ENCODE peak calls at places on chromosomes 13 and 19, in nine cellular contexts. I is NCI-H2171 treated with DMSO at 0.1 percent for 48 hours; V is stimulated activated CD4-positive, alpha-beta T cell treated with anti-CD3 and anti-CD28 coated beads, Interleukin-4, amount 100 ng/mL, for 48 hours; C is heart right ventricle; W is activated T-helper 9 cell treated with anti-CD3 and anti-CD28 coated beads, Interleukin-2, amount 50 U/mL, for 16 hours; P is T47D; R is amygdala; Q is upper lobe of left lung; K is NCI-H345. N is an unnamed sample.

GRCh38 chr13:59774511-59774911 is 389.2 kb downstream of the DIAPH3 start:
- DNase-seq in I (peak; percentile 27), V (no peak), C (no peak), W (no peak), P (no peak), R (no peak), Q (no peak), K (no peak), N (no peak)

GRCh38 chr13:110644892-110645521 is 29.7 kb downstream of the NAXD start:
- DNase-seq in I (peak; percentile 86), V (peak; percentile 25), C (peak; percentile 57), W (no peak), P (peak; percentile 26), R (peak; percentile 48), Q (peak; percentile 68), K (peak; percentile 37), N (peak; percentile 82)

GRCh38 chr13:111431241-111431640 is 110.8 kb downstream of the TEX29 start:
- DNase-seq in I (peak; percentile 26), V (no peak), C (no peak), W (no peak), P (no peak), R (no peak), Q (no peak), K (peak; percentile 75), N (no peak)

GRCh38 chr19:2613507-2614295 is 88.8 kb downstream of the GNG7 start:
- DNase-seq in I (peak; percentile 33), V (no peak), C (peak; percentile 53), W (peak; percentile 50), P (peak; percentile 48), R (no peak), Q (peak; percentile 72), K (peak; percentile 25), N (no peak)

GRCh38 chr19:11205939-11206570 is 8.7 kb upstream of the KANK2 start:
- DNase-seq in I (no peak), V (no peak), C (no peak), W (no peak), P (no peak), R (no peak), Q (no peak), K (no peak), N (no peak)

GRCh38 chr13:77036294-77036693 is 9.3 kb upstream of the FBXL3 start:
- DNase-seq in I (no peak), V (no peak), C (no peak), W (no peak), P (no peak), R (no peak), Q (no peak), K (no peak), N (no peak)

GRCh38 chr19:18966304-18966703 is 25.3 kb upstream of the HOMER3 start:
- DNase-seq in I (peak; percentile 30), V (no peak), C (no peak), W (no peak), P (peak; percentile 74), R (no peak), Q (no peak), K (no peak), N (no peak)

GRCh38 chr19:16315825-16316505 is 8.7 kb upstream of the KLF2 start:
- DNase-seq in I (no peak), V (no peak), C (peak; percentile 30), W (no peak), P (no peak), R (no peak), Q (peak; percentile 51), K (no peak), N (no peak)

GRCh38 chr19:18596752-18597157 is 8.2 kb downstream of the REX1BD start:
- DNase-seq in I (no peak), V (no peak), C (peak; percentile 60), W (no peak), P (peak; percentile 87), R (no peak), Q (peak; percentile 51), K (no peak), N (no peak)

GRCh38 chr13:73880365-73880764 is 253.8 kb downstream of the KLF12 start:
- DNase-seq in I (peak; percentile 51), V (no peak), C (no peak), W (no peak), P (no peak), R (no peak), Q (no peak), K (no peak), N (no peak)

GRCh38 chr19:41014643-41015042 is 23.6 kb downstream of the CYP2B6 start:
- DNase-seq in I (no peak), V (no peak), C (no peak), W (no peak), P (no peak), R (no peak), Q (no peak), K (no peak), N (no peak)

GRCh38 chr13:51246411-51247298 is 24.5 kb downstream of the FAM124A start:
- DNase-seq in I (peak; percentile 54), V (no peak), C (peak; percentile 66), W (no peak), P (peak; percentile 30), R (peak; percentile 79), Q (no peak), K (peak; percentile 73), N (peak; percentile 28)

GRCh38 chr19:47369923-47370625 is 21.0 kb downstream of the DHX34 start:
- DNase-seq in I (no peak), V (no peak), C (no peak), W (no peak), P (no peak), R (peak; percentile 27), Q (peak; percentile 78), K (no peak), N (no peak)

GRCh38 chr13:106098778-106099177 is 436.7 kb downstream of the EFNB2 start:
- DNase-seq in I (no peak), V (no peak), C (no peak), W (no peak), P (no peak), R (no peak), Q (no peak), K (no peak), N (no peak)

GRCh38 chr13:110657196-110657595 is 41.9 kb downstream of the NAXD start:
- DNase-seq in I (no peak), V (no peak), C (no peak), W (no peak), P (no peak), R (no peak), Q (no peak), K (no peak), N (no peak)

GRCh38 chr19:38852231-38853044 is 2.7 kb upstream of the HNRNPL start:
- DNase-seq in I (no peak), V (peak; percentile 51), C (no peak), W (peak; percentile 49), P (peak; percentile 82), R (peak; percentile 57), Q (peak; percentile 64), K (peak; percentile 56), N (no peak)

GRCh38 chr19:15532779-15533521 is 24.6 kb downstream of the CYP4F22 start:
- DNase-seq in I (no peak), V (no peak), C (no peak), W (no peak), P (no peak), R (no peak), Q (no peak), K (no peak), N (no peak)

GRCh38 chr13:40109324-40109958 is 454.0 kb downstream of the COG6 start:
- DNase-seq in I (no peak), V (no peak), C (no peak), W (no peak), P (no peak), R (no peak), Q (no peak), K (no peak), N (no peak)

GRCh38 chr13:42819712-42820111 is 38.3 kb downstream of the FAM216B start:
- DNase-seq in I (no peak), V (no peak), C (no peak), W (no peak), P (no peak), R (no peak), Q (no peak), K (no peak), N (no peak)

GRCh38 chr13:31204592-31204991 is 4.8 kb downstream of the B3GLCT start:
- DNase-seq in I (no peak), V (no peak), C (no peak), W (no peak), P (no peak), R (no peak), Q (no peak), K (no peak), N (no peak)

GRCh38 chr19:18776288-18776594 is 14.9 kb downstream of the COMP start:
- DNase-seq in I (no peak), V (no peak), C (no peak), W (no peak), P (no peak), R (no peak), Q (no peak), K (no peak), N (no peak)

GRCh38 chr13:113656015-113656588 is 1.9 kb downstream of the ATP4B start:
- DNase-seq in I (no peak), V (no peak), C (no peak), W (no peak), P (no peak), R (no peak), Q (peak; percentile 16), K (no peak), N (no peak)

GRCh38 chr19:53131085-53131484 is 1.6 kb downstream of the ZNF415 start:
- DNase-seq in I (no peak), V (no peak), C (no peak), W (no peak), P (no peak), R (no peak), Q (no peak), K (no peak), N (no peak)

GRCh38 chr13:92303428-92303827 is 905.0 kb downstream of the GPC5 start:
- DNase-seq in I (no peak), V (no peak), C (no peak), W (no peak), P (no peak), R (no peak), Q (no peak), K (no peak), N (no peak)

GRCh38 chr19:33799507-33799906 is 2.8 kb downstream of the KCTD15 start:
- DNase-seq in I (no peak), V (no peak), C (no peak), W (no peak), P (no peak), R (no peak), Q (no peak), K (no peak), N (no peak)

GRCh38 chr19:2716722-2717637 is 4.2 kb downstream of the DIRAS1 start:
- DNase-seq in I (no peak), V (no peak), C (no peak), W (no peak), P (no peak), R (no peak), Q (no peak), K (no peak), N (no peak)

GRCh38 chr13:73827434-73827833 is 306.8 kb downstream of the KLF12 start:
- DNase-seq in I (no peak), V (no peak), C (no peak), W (no peak), P (no peak), R (no peak), Q (no peak), K (no peak), N (no peak)

GRCh38 chr19:23440791-23441190 is 45.5 kb upstream of the ZNF91 start:
- DNase-seq in I (peak; percentile 3), V (no peak), C (no peak), W (no peak), P (peak; percentile 26), R (no peak), Q (no peak), K (no peak), N (no peak)

GRCh38 chr13:97257800-97258799 is 36.0 kb downstream of the MBNL2 start:
- DNase-seq in I (no peak), V (no peak), C (peak; percentile 47), W (no peak), P (peak; percentile 52), R (no peak), Q (peak; percentile 41), K (no peak), N (no peak)

GRCh38 chr19:43311706-43312105 is 41.8 kb upstream of the CD177 start:
- DNase-seq in I (no peak), V (no peak), C (no peak), W (no peak), P (no peak), R (no peak), Q (no peak), K (no peak), N (no peak)

GRCh38 chr19:37346091-37346490 is 24.8 kb upstream of the ZNF527 start:
- DNase-seq in I (no peak), V (no peak), C (no peak), W (no peak), P (no peak), R (no peak), Q (no peak), K (no peak), N (no peak)